ENCODE peak calls at places on chromosomes 3 and 15, in six cellular contexts. J is fibroblast of pulmonary artery, N is HFFc6, I is spleen, F is K562, H is fibroblast of mammary gland. T is an unnamed sample.

GRCh38 chr3:177618873-177619771 is 421.8 kb upstream of the TBL1XR1 start:
- DNase-seq in N (peak; percentile 27), H (peak; percentile 78), F (no peak), I (no peak), J (peak; percentile 84), T (peak; percentile 92)

GRCh38 chr15:95138604-95139270 is 907.4 kb downstream of the MCTP2 start:
- DNase-seq in J (no peak), I (no peak), N (no peak), H (peak; percentile 19), F (no peak), T (no peak)

GRCh38 chr3:182212479-182213076 is 500.9 kb downstream of the SOX2 start:
- DNase-seq in H (peak; percentile 97), J (peak; percentile 3), F (no peak), N (no peak), I (no peak), T (peak; percentile 95)

GRCh38 chr3:142644502-142644901 is 48.3 kb downstream of the PLS1 start:
- DNase-seq in J (no peak), F (no peak), N (no peak), H (no peak), I (no peak), T (no peak)

GRCh38 chr3:535566-536416 is 339.2 kb downstream of the CHL1 start:
- DNase-seq in I (peak; percentile 78), F (no peak), H (peak; percentile 22), J (peak; percentile 10), N (no peak), T (peak; percentile 14)

GRCh38 chr3:160154033-160154432 is 71.2 kb upstream of the C3orf80 start:
- DNase-seq in J (peak; percentile 27), H (peak; percentile 45), I (no peak), F (no peak), N (peak; percentile 76), T (peak; percentile 76)

GRCh38 chr15:29736012-29736744 is 86.1 kb downstream of the TJP1 start:
- DNase-seq in H (no peak), I (no peak), N (no peak), F (no peak), J (no peak), T (peak; percentile 55)

GRCh38 chr15:100713163-100713867 is 110.9 kb downstream of the ASB7 start:
- DNase-seq in H (peak; percentile 72), F (no peak), N (peak; percentile 70), J (peak; percentile 90), I (peak; percentile 57), T (peak; percentile 65)

GRCh38 chr3:128068156-128068620 is 16.0 kb downstream of the SEC61A1 start:
- DNase-seq in I (peak; percentile 67), J (peak; percentile 65), H (peak; percentile 69), F (peak; percentile 47), N (peak; percentile 41), T (peak; percentile 50)

GRCh38 chr3:171813897-171814460 is 3.7 kb upstream of the PLD1 start:
- DNase-seq in I (no peak), H (peak; percentile 84), N (no peak), F (peak; percentile 29), J (peak; percentile 68), T (no peak)

GRCh38 chr3:141561426-141562034 is 74.7 kb downstream of the RASA2 start:
- DNase-seq in F (peak; percentile 34), H (peak; percentile 82), J (peak; percentile 91), N (peak; percentile 48), I (no peak), T (peak; percentile 80)

GRCh38 chr15:87144775-87145174 is 1065.1 kb downstream of the AGBL1 start:
- DNase-seq in J (peak; percentile 13), I (no peak), H (no peak), N (peak; percentile 44), F (no peak), T (peak; percentile 24)

GRCh38 chr3:134978658-134979057 is 183.6 kb downstream of the EPHB1 start:
- DNase-seq in J (no peak), N (no peak), F (no peak), H (no peak), I (no peak), T (no peak)

GRCh38 chr3:160134964-160135363 is 90.3 kb upstream of the C3orf80 start:
- DNase-seq in H (peak; percentile 87), J (peak; percentile 90), N (peak; percentile 42), I (no peak), F (no peak), T (no peak)

GRCh38 chr3:181317521-181317920 is 328.0 kb upstream of the DNAJC19 start:
- DNase-seq in F (no peak), I (no peak), N (no peak), H (no peak), J (no peak), T (no peak)

GRCh38 chr15:48619446-48619845 is 26.1 kb downstream of the FBN1 start:
- DNase-seq in I (no peak), F (no peak), H (no peak), J (no peak), N (no peak), T (no peak)

GRCh38 chr15:63339006-63339766 is 42.5 kb downstream of the CA12 start:
- DNase-seq in F (no peak), N (no peak), I (no peak), J (no peak), H (peak; percentile 48), T (no peak)

GRCh38 chr15:43312378-43312777 is 18.0 kb downstream of the LCMT2 start:
- DNase-seq in H (no peak), N (no peak), J (no peak), F (no peak), I (no peak), T (no peak)

GRCh38 chr3:123660900-123661299 is 76.0 kb upstream of the HACD2 start:
- DNase-seq in H (peak; percentile 97), N (peak; percentile 90), F (no peak), I (peak; percentile 86), J (peak; percentile 99), T (peak; percentile 99)

GRCh38 chr15:93382196-93382820 is 293.3 kb upstream of the RGMA start:
- DNase-seq in I (no peak), N (no peak), J (no peak), H (no peak), F (no peak), T (no peak)

GRCh38 chr3:7793786-7794185 is 707.8 kb upstream of the LMCD1 start:
- DNase-seq in N (no peak), F (no peak), H (no peak), J (no peak), I (no peak), T (no peak)

GRCh38 chr15:61411941-61412510 is 182.9 kb upstream of the RORA start:
- DNase-seq in J (no peak), I (no peak), N (no peak), F (no peak), H (no peak), T (no peak)

GRCh38 chr3:156981005-156981404 is 154.9 kb downstream of the LEKR1 start:
- DNase-seq in H (peak; percentile 19), J (no peak), N (no peak), F (no peak), I (no peak), T (no peak)

GRCh38 chr3:15812183-15812582 is 14.4 kb upstream of the ANKRD28 start:
- DNase-seq in F (no peak), N (peak; percentile 32), J (peak; percentile 69), H (peak; percentile 56), I (no peak), T (peak; percentile 51)
- TF ChIP-seq CTCF in F (peak; percentile 71), N (peak; percentile 85), J (peak; percentile 40), H (peak; percentile 47), I (peak; percentile 44), T (peak; percentile 22)

GRCh38 chr3:51268132-51268531 is 117.0 kb upstream of the MANF start:
- DNase-seq in F (no peak), H (no peak), N (no peak), J (no peak), I (no peak), T (no peak)

GRCh38 chr3:51270559-51270958 is 114.5 kb upstream of the MANF start:
- DNase-seq in J (no peak), F (no peak), I (no peak), H (no peak), N (no peak), T (no peak)

GRCh38 chr3:51271172-51271571 is 113.9 kb upstream of the MANF start:
- DNase-seq in H (no peak), I (no peak), F (no peak), J (no peak), N (no peak), T (no peak)

GRCh38 chr3:51274052-51274451 is 111.0 kb upstream of the MANF start:
- DNase-seq in N (no peak), H (no peak), F (no peak), I (no peak), J (no peak), T (no peak)

DNA sequence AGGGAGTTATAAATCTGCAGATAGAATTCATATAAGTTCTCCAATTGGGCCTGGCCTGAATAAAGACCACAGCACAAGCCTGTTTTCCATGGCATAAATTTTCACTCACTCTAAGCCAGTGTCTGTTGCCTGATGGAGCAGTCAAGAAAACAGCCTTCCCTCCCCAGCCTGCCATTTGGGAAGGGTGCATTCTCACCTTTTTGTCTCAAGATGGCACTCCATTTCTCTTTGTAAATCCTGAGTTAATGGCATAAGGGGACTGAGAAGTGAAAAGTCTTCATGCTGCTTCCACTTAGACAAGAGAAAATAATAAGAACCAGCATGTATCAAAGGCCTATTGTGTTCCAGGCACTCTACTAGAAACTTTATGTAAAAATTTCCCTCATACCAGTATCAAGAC is 115.6 kb upstream of the MANF start:
- DNase-seq in J (peak; percentile 22), N (no peak), H (peak; percentile 13), F (no peak), I (no peak), T (no peak)
- TF ChIP-seq CTCF in J (peak; percentile 28), N (no peak), H (peak; percentile 4), F (no peak), I (no peak), T (peak; percentile 11)

GRCh38 chr3:187293514-187293870 is 2.0 kb upstream of the MASP1 start:
- DNase-seq in J (no peak), F (no peak), N (peak; percentile 36), H (peak; percentile 64), I (no peak), T (no peak)

GRCh38 chr3:187293977-187294376 is 2.4 kb upstream of the MASP1 start:
- DNase-seq in H (peak; percentile 48), I (no peak), J (no peak), F (no peak), N (peak; percentile 15), T (no peak)

GRCh38 chr3:187296915-187297314 is 5.4 kb upstream of the MASP1 start:
- DNase-seq in F (no peak), I (no peak), H (peak; percentile 40), N (no peak), J (no peak), T (no peak)

GRCh38 chr3:187296058-187296457 is 4.5 kb upstream of the MASP1 start:
- DNase-seq in I (no peak), N (no peak), H (peak; percentile 52), F (no peak), J (no peak), T (no peak)

GRCh38 chr3:187295635-187296034 is 4.1 kb upstream of the MASP1 start:
- DNase-seq in H (peak; percentile 25), J (peak; percentile 18), F (no peak), I (no peak), N (peak; percentile 10), T (no peak)
- TF ChIP-seq CTCF in H (no peak), J (peak; percentile 28), F (peak; percentile 53), I (no peak), N (peak; percentile 64), T (peak; percentile 17)

DNA sequence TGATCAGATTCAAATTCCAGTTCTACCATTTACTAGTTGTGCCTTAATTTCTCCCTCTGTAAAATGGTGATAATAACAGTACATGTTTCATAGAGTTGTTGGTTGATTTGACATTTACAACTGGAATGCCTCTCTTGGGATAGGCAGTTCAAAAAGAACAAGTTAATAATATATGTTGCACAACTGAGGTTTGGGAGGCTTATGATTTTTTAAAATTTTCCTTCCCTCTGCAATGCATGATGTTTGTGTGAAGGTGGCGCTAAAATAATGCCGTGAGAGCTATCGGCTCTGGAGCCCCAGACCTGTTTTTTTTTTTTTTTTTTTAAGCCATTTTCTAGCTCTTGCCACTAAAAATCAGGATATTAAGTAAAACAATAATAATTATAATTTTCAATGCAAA is 18.6 kb downstream of the DNAJB11 start:
- DNase-seq in N (no peak), F (peak; percentile 33), H (peak; percentile 52), I (no peak), J (peak; percentile 50), T (no peak)
- TF ChIP-seq CTCF in N (peak; percentile 54), F (peak; percentile 81), H (peak; percentile 39), I (no peak), J (peak; percentile 29), T (peak; percentile 36)

T was measured in astrocyte of the spinal cord.